ENCODE peak calls at places on chromosomes 3 and 15, in six cellular contexts. C is cardiac fibroblast, O is right cardiac atrium, K is fibroblast of mammary gland, S is NCI-H1105 treated with DMSO at 0.1 percent for 48 hours, P is T-helper 1 cell. Z is an unnamed sample.

GRCh38 chr3:10526366-10526765 is 21.0 kb upstream of the ATP2B2 start:
- DNase-seq in C (no peak), K (no peak), P (no peak), O (peak), S (no peak), Z (no peak)

GRCh38 chr3:110138966-110139555 is 801.7 kb upstream of the DPPA4 start:
- DNase-seq in P (no peak), K (no peak), C (no peak), O (no peak), S (peak), Z (no peak)

GRCh38 chr3:183339461-183340086 is 86.5 kb downstream of the B3GNT5 start:
- DNase-seq in O (no peak), S (peak), P (no peak), C (no peak), K (peak), Z (no peak)

GRCh38 chr3:154220462-154220861 is 99.3 kb downstream of the ARHGEF26 start:
- DNase-seq in P (no peak), S (no peak), O (no peak), K (no peak), C (no peak), Z (no peak)

GRCh38 chr15:77208222-77208621 is 137.3 kb upstream of the TSPAN3 start:
- DNase-seq in P (no peak), S (no peak), O (no peak), K (no peak), C (no peak), Z (no peak)

GRCh38 chr15:44447772-44448376 is 20.4 kb downstream of the CTDSPL2 start:
- DNase-seq in O (no peak), S (no peak), K (no peak), P (no peak), C (no peak), Z (no peak)

GRCh38 chr3:72995337-72995736 is 1.3 kb upstream of the PPP4R2 start:
- DNase-seq in K (no peak), C (no peak), S (no peak), P (no peak), O (peak), Z (no peak)

GRCh38 chr15:76904461-76905012 is 603 bp downstream of the SCAPER start:
- DNase-seq in K (peak), P (no peak), C (peak), O (no peak), S (peak), Z (peak)

GRCh38 chr3:71846189-71846588 is 61.2 kb upstream of the PROK2 start:
- DNase-seq in S (no peak), K (peak), C (peak), P (no peak), O (no peak), Z (no peak)

GRCh38 chr15:43169888-43170287 is 15.3 kb upstream of the CCNDBP1 start:
- DNase-seq in O (no peak), K (no peak), S (no peak), P (no peak), C (peak), Z (no peak)

GRCh38 chr3:33317963-33318708 is 40.9 kb downstream of the FBXL2 start:
- DNase-seq in S (no peak), C (no peak), P (no peak), O (no peak), K (no peak), Z (no peak)

GRCh38 chr3:109330405-109330804 is 6.9 kb downstream of the DPPA4 start:
- DNase-seq in S (no peak), K (no peak), C (no peak), O (no peak), P (no peak), Z (no peak)

GRCh38 chr15:73704869-73705645 is 20.9 kb downstream of the CD276 start:
- DNase-seq in P (peak), O (peak), C (peak), K (peak), S (peak), Z (peak)

GRCh38 chr15:90957791-90958190 is 3.1 kb downstream of the RCCD1 start:
- DNase-seq in O (no peak), P (no peak), K (no peak), S (no peak), C (no peak), Z (peak)

GRCh38 chr3:21894459-21895083 is 143.6 kb upstream of the ZNF385D start:
- DNase-seq in K (peak), O (no peak), S (peak), C (peak), P (no peak), Z (no peak)

GRCh38 chr3:120457827-120458226 is 7.0 kb upstream of the FSTL1 start:
- DNase-seq in O (no peak), S (no peak), P (no peak), C (no peak), K (no peak), Z (peak)

GRCh38 chr3:128353361-128353965 is 113.2 kb downstream of the DNAJB8 start:
- DNase-seq in K (no peak), P (no peak), O (no peak), S (no peak), C (no peak), Z (no peak)

GRCh38 chr3:150603090-150603887 is at the start of gene SELENOT:
- DNase-seq in O (peak), S (peak), K (peak), C (peak), P (peak), Z (peak)